ENCODE peak calls at places on chromosomes 13 and 19, in five cellular contexts. K is sciatic nerve; M is cardiac fibroblast; R is stimulated activated CD4-positive, alpha-beta T cell treated with anti-CD3 and anti-CD28 coated beads, Interleukin-1b, Interleukin-23, amount 100 ng/mL, for 1 hour; D is nephron progenitor cell. Y is an unnamed sample.

GRCh38 chr19:17766543-17767131 is 15.4 kb downstream of the FCHO1 start:
- DNase-seq in M (peak; percentile 87), D (peak; percentile 86), R (no peak), K (peak; percentile 86), Y (peak; percentile 71)

GRCh38 chr19:36046443-36047050 is 7.5 kb downstream of the THAP8 start:
- DNase-seq in D (no peak), M (peak; percentile 72), R (no peak), K (no peak), Y (no peak)

GRCh38 chr13:49904729-49905456 is 31.2 kb downstream of the SPRYD7 start:
- DNase-seq in R (no peak), K (no peak), M (no peak), D (no peak), Y (no peak)

GRCh38 chr19:13055213-13056051 is 47.2 kb downstream of the LYL1 start:
- DNase-seq in M (peak; percentile 90), K (peak; percentile 91), R (no peak), D (peak; percentile 53), Y (peak; percentile 99)

GRCh38 chr13:36965767-36966166 is 33.4 kb downstream of the ALG5 start:
- DNase-seq in D (no peak), K (no peak), R (no peak), M (peak; percentile 92), Y (peak; percentile 80)

GRCh38 chr19:35063940-35064818 is 22.7 kb downstream of the HPN start:
- DNase-seq in D (no peak), R (no peak), K (no peak), M (peak; percentile 70), Y (peak; percentile 69)

GRCh38 chr19:18484992-18485391 is 36.9 kb downstream of the ELL start:
- DNase-seq in R (no peak), M (no peak), D (no peak), K (no peak), Y (no peak)

GRCh38 chr13:76825415-76825814 is 60.8 kb downstream of the KCTD12 start:
- DNase-seq in M (no peak), K (no peak), D (no peak), R (no peak), Y (no peak)

GRCh38 chr13:32783067-32783466 is 196.8 kb downstream of the PDS5B start:
- DNase-seq in D (no peak), M (peak; percentile 50), R (no peak), K (no peak), Y (peak; percentile 38)

GRCh38 chr13:37769078-37769477 is 100.5 kb downstream of the TRPC4 start:
- DNase-seq in R (no peak), D (no peak), K (no peak), M (peak; percentile 22), Y (no peak)

GRCh38 chr13:75507027-75508001 is 25.3 kb upstream of the TBC1D4 start:
- DNase-seq in K (no peak), M (peak; percentile 29), R (no peak), D (no peak), Y (no peak)

GRCh38 chr13:52786747-52787146 is 47.1 kb upstream of the CNMD start:
- DNase-seq in K (no peak), M (no peak), R (no peak), D (no peak), Y (no peak)

GRCh38 chr19:45164577-45165335 is 4.0 kb upstream of the NKPD1 start:
- DNase-seq in R (no peak), D (peak; percentile 46), M (peak; percentile 67), K (no peak), Y (peak; percentile 45)

GRCh38 chr13:54361460-54361859 is 1332.8 kb downstream of the OLFM4 start:
- DNase-seq in M (no peak), K (no peak), R (no peak), D (no peak), Y (no peak)

GRCh38 chr13:27808866-27809546 is 16.7 kb downstream of the GSX1 start:
- DNase-seq in R (no peak), K (no peak), D (no peak), M (no peak), Y (no peak)

GRCh38 chr19:44021221-44021620 is 4.0 kb upstream of the ZNF222 start:
- DNase-seq in D (no peak), K (no peak), R (no peak), M (no peak), Y (no peak)

GRCh38 chr13:84645196-84646071 is 763.2 kb upstream of the SLITRK1 start:
- DNase-seq in K (no peak), D (no peak), R (no peak), M (peak; percentile 17), Y (peak; percentile 50)

GRCh38 chr19:51364200-51365106 is 1.7 kb downstream of the ETFB start:
- DNase-seq in K (no peak), R (no peak), M (peak; percentile 38), D (no peak), Y (no peak)

GRCh38 chr13:79407349-79407979 is 1.4 kb upstream of the RBM26 start:
- DNase-seq in K (no peak), R (no peak), M (no peak), D (no peak), Y (no peak)

GRCh38 chr13:114142640-114143490 is 10.4 kb upstream of the RASA3 start:
- DNase-seq in D (no peak), R (no peak), K (no peak), M (no peak), Y (no peak)

GRCh38 chr13:33634526-33635111 is 183.3 kb upstream of the RFC3 start:
- DNase-seq in R (no peak), M (peak; percentile 48), K (no peak), D (no peak), Y (no peak)

GRCh38 chr13:39784347-39784746 is 128.9 kb downstream of the COG6 start:
- DNase-seq in R (no peak), M (peak; percentile 51), D (no peak), K (no peak), Y (peak; percentile 26)

GRCh38 chr19:44694184-44694579 is 4.8 kb upstream of the CEACAM16 start:
- DNase-seq in D (no peak), K (no peak), R (no peak), M (peak; percentile 19), Y (no peak)

GRCh38 chr19:48629599-48630288 is 7.4 kb downstream of the DBP start:
- DNase-seq in M (no peak), K (peak; percentile 83), D (peak; percentile 75), R (no peak), Y (no peak)

GRCh38 chr13:57633950-57634828 is 2.6 kb downstream of the PCDH17 start:
- DNase-seq in K (peak; percentile 53), M (no peak), D (peak; percentile 16), R (no peak), Y (no peak)

GRCh38 chr19:4059493-4059880 is 7.2 kb downstream of the ZBTB7A start:
- DNase-seq in R (no peak), K (no peak), D (no peak), M (no peak), Y (no peak)

GRCh38 chr13:30895773-30896172 is 10.3 kb upstream of the MEDAG start:
- DNase-seq in D (no peak), M (peak; percentile 97), K (peak; percentile 76), R (no peak), Y (peak; percentile 87)

GRCh38 chr19:56566904-56567273 is 379 bp upstream of the ZNF470 start:
- DNase-seq in M (peak; percentile 51), R (peak; percentile 11), K (peak; percentile 70), D (peak; percentile 63), Y (no peak)

GRCh38 chr19:294819-295686 is 3.9 kb upstream of the PLPP2 start:
- DNase-seq in R (no peak), D (peak; percentile 75), K (no peak), M (peak; percentile 29), Y (no peak)